ENCODE peak calls at places on chromosomes 4 and X, in six cellular contexts. T, N, U, E, K and H are unnamed samples.

GRCh38 chr4:23942491-23942890 is 52.6 kb upstream of the PPARGC1A start:
- DNase-seq in K (no peak), T (no peak), E (no peak), N (no peak), U (no peak), H (no peak)

GRCh38 chr4:71545168-71545567 is 206.3 kb downstream of the SLC4A4 start:
- DNase-seq in T (no peak), E (no peak), N (no peak), U (no peak), K (no peak), H (no peak)

GRCh38 chrX:110743679-110744340 is 51.8 kb downstream of the CHRDL1 start:
- DNase-seq in U (no peak), K (no peak), T (no peak), N (no peak), E (no peak), H (no peak)

GRCh38 chr4:5784960-5785611 is 74.1 kb downstream of the EVC start:
- DNase-seq in N (no peak), E (no peak), T (no peak), U (no peak), K (peak), H (no peak)

GRCh38 chrX:41449615-41450014 is 2.5 kb downstream of the NYX start:
- DNase-seq in T (peak), U (no peak), N (no peak), E (no peak), K (no peak), H (no peak)

GRCh38 chr4:80266267-80266901 is at the start of gene FGF5:
- DNase-seq in K (peak), E (no peak), T (peak), U (no peak), N (peak), H (peak)

GRCh38 chr4:77776182-77777134 is 42.7 kb downstream of the CNOT6L start:
- DNase-seq in E (no peak), K (no peak), N (no peak), U (no peak), T (no peak), H (peak)

GRCh38 chrX:17922303-17922702 is 61.2 kb upstream of the RAI2 start:
- DNase-seq in T (no peak), N (peak), U (no peak), K (no peak), E (no peak), H (peak)

GRCh38 chr4:41360214-41360910 is 103.6 kb downstream of the UCHL1 start:
- DNase-seq in T (no peak), K (peak), U (no peak), E (no peak), N (peak), H (peak)

GRCh38 chr4:22556411-22556969 is 40.6 kb upstream of the ADGRA3 start:
- DNase-seq in K (no peak), E (no peak), U (no peak), T (no peak), N (no peak), H (no peak)

GRCh38 chrX:7139202-7140081 is 8.1 kb upstream of the STS start:
- DNase-seq in T (no peak), E (no peak), K (no peak), U (no peak), N (no peak), H (no peak)

GRCh38 chr4:113809313-113809712 is 47.8 kb upstream of the CAMK2D start:
- DNase-seq in U (no peak), K (no peak), N (no peak), E (no peak), T (no peak), H (no peak)

GRCh38 chrX:70998402-70999027 is 67.6 kb upstream of the SLC7A3 start:
- DNase-seq in E (peak), T (peak), K (peak), U (no peak), N (no peak), H (no peak)

GRCh38 chr4:90226734-90227133 is 99.5 kb downstream of the CCSER1 start:
- DNase-seq in U (no peak), E (no peak), T (no peak), K (no peak), N (no peak), H (no peak)

GRCh38 chr4:10180927-10181744 is 64.5 kb upstream of the WDR1 start:
- DNase-seq in E (no peak), N (peak), U (no peak), K (no peak), T (peak), H (no peak)

GRCh38 chr4:109015413-109015810 is 252.6 kb upstream of the ETNPPL start:
- DNase-seq in K (no peak), T (no peak), E (no peak), N (no peak), U (no peak), H (no peak)

GRCh38 chrX:9349572-9350259 is 115.1 kb upstream of the TBL1X start:
- DNase-seq in E (no peak), K (no peak), U (no peak), N (no peak), T (no peak), H (peak)

GRCh38 chr4:109548655-109549054 is 11.4 kb upstream of the MCUB start:
- DNase-seq in N (no peak), T (peak), K (no peak), U (no peak), E (no peak), H (no peak)

GRCh38 chrX:41737065-41737464 is 13.1 kb downstream of the GPR82 start:
- DNase-seq in N (peak), E (no peak), K (no peak), T (peak), U (no peak), H (no peak)

GRCh38 chrX:267771-268261 is 13.4 kb upstream of the PLCXD1 start:
- DNase-seq in U (no peak), E (no peak), N (no peak), K (no peak), T (no peak), H (no peak)

GRCh38 chr4:142083264-142083663 is 446.9 kb downstream of the IL15 start:
- DNase-seq in K (no peak), E (no peak), U (no peak), T (no peak), N (no peak), H (no peak)

GRCh38 chr4:145299380-145300076 is 119.1 kb upstream of the OTUD4 start:
- DNase-seq in T (no peak), E (peak), N (no peak), K (no peak), U (peak), H (no peak)

GRCh38 chrX:16671005-16671404 is 21.0 kb downstream of the S100G start:
- DNase-seq in U (no peak), E (peak), N (peak), T (peak), K (no peak), H (peak)

GRCh38 chr4:186021461-186022167 is 47.3 kb upstream of the TLR3 start:
- DNase-seq in K (peak), E (peak), T (no peak), U (no peak), N (no peak), H (peak)

GRCh38 chr4:127124919-127125318 is 507.8 kb upstream of the INTU start:
- DNase-seq in E (peak), N (no peak), K (no peak), T (no peak), U (no peak), H (no peak)

GRCh38 chr4:139184129-139184528 is 7.1 kb upstream of the ELF2 start:
- DNase-seq in N (no peak), E (no peak), T (peak), U (no peak), K (no peak), H (no peak)

DNA sequence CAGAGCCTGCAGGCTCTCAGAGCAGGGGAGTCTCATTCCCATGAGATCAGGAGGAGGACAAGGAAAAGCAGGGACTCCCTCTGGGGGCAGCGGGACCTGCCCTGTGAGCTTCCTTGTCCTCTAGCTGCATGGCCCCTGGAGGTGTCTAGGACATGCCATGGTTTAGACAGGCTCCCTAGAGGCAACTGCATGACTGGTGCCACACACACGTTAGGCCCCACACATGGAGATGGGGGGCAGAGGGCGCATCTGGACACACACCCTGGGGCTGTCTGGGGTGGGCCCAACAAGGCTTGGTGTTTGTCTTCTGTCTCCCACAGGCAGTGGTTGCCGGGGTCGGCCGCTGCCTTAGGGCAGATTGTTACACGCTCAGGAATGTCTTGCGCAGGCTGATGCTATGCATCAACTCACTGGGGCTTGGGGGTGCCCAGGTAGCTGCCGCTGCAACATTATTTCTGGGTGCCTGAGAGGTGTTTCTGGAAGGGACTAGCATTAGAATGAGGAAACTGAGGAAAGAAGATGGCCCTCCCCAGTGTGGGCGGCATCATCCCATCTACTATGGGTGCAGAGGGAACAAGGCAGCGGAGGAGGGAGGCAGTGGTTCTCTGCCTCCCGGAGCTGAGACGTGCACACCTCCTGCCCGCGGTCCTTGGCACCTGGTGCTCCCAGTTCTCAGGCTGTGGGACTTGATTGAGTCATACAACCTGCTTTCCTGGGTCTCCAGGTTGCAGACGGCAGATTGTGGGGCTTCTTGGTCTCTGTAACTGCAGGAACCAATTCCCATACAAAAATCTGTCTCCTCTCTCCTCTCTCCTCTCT is 32.1 kb upstream of the GPR78 start:
- DNase-seq in T (no peak), K (no peak), U (no peak), E (no peak), N (no peak), H (peak)
- TF ChIP-seq GABPA in T (no peak), K (no peak), U (no peak), E (no peak), N (no peak), H (no peak)

GRCh38 chr4:38803833-38804653 is 548 bp downstream of the TLR1 start:
- DNase-seq in E (no peak), T (peak), K (no peak), U (peak), N (no peak), H (no peak)
- TF ChIP-seq GABPA in E (no peak), T (no peak), K (no peak), U (peak), N (no peak), H (no peak)

GRCh38 chrX:23643020-23643419 is 24.3 kb upstream of the PRDX4 start:
- DNase-seq in E (no peak), N (no peak), U (no peak), T (no peak), K (no peak), H (no peak)

GRCh38 chrX:23644744-23645143 is 22.5 kb upstream of the PRDX4 start:
- DNase-seq in K (no peak), N (no peak), E (no peak), T (no peak), U (no peak), H (no peak)
- TF ChIP-seq GABPA in K (no peak), N (no peak), E (no peak), T (no peak), U (no peak), H (no peak)

GRCh38 chr4:159390648-159391047 is 287.8 kb downstream of the RAPGEF2 start:
- DNase-seq in E (peak), U (no peak), N (no peak), K (no peak), T (no peak), H (no peak)
- TF ChIP-seq GABPA in E (no peak), U (no peak), N (no peak), K (no peak), T (no peak), H (no peak)

DNA sequence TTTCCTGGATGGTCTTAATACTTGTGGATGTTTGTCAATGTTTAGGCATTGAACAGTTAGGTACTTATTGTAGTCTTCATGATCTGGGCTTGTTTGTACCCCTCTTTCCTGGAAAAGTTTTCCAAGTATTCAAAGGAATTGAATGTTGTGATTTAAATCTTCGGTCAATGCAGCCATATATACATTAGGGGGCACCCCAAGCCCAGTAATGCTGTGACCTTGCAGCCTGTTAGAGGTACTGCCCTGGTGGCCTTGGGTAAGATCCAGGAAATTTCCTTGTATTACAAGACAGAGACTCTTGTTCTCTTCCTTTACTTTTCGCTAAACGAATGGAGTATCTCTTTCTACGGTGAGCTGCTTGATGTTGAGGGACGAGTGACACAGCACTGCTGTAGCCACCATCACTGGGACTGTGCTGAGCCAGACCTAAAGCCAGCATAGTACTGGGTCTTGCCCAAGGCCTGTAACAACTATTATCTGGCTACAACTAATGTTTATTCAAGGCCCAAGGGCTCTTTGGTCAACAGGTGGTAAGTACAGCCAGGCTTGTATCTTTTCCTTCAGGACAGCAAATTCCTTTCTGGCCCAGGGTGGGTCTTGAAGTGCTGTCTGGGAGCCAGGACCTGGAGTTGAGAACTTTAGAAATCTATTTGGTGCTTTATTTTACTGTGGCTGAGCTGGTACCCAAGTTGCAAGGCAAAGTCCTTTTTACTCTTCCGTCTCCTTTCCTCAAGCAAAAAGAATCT is 118.3 kb upstream of the ATOH1 start:
- DNase-seq in U (peak), N (no peak), E (peak), K (no peak), T (peak), H (peak)
- TF ChIP-seq GABPA in U (no peak), N (no peak), E (no peak), K (no peak), T (no peak), H (no peak)

GRCh38 chr4:118869808-118870342 is 18.8 kb upstream of the SYNPO2 start:
- DNase-seq in T (no peak), E (no peak), K (no peak), N (no peak), U (no peak), H (no peak)

GRCh38 chr4:118867311-118868067 is 21.2 kb upstream of the SYNPO2 start:
- DNase-seq in U (no peak), T (no peak), N (no peak), K (no peak), E (no peak), H (no peak)

GRCh38 chr4:118865091-118865708 is 23.5 kb upstream of the SYNPO2 start:
- DNase-seq in N (no peak), K (no peak), U (no peak), T (peak), E (peak), H (peak)
- TF ChIP-seq GABPA in N (no peak), K (no peak), U (no peak), T (no peak), E (no peak), H (no peak)

GRCh38 chr4:1019726-1020470 is 8.5 kb downstream of the FGFRL1 start:
- DNase-seq in K (no peak), U (no peak), N (peak), E (no peak), T (no peak), H (no peak)
- TF ChIP-seq GABPA in K (no peak), U (no peak), N (no peak), E (no peak), T (no peak), H (no peak)

DNA sequence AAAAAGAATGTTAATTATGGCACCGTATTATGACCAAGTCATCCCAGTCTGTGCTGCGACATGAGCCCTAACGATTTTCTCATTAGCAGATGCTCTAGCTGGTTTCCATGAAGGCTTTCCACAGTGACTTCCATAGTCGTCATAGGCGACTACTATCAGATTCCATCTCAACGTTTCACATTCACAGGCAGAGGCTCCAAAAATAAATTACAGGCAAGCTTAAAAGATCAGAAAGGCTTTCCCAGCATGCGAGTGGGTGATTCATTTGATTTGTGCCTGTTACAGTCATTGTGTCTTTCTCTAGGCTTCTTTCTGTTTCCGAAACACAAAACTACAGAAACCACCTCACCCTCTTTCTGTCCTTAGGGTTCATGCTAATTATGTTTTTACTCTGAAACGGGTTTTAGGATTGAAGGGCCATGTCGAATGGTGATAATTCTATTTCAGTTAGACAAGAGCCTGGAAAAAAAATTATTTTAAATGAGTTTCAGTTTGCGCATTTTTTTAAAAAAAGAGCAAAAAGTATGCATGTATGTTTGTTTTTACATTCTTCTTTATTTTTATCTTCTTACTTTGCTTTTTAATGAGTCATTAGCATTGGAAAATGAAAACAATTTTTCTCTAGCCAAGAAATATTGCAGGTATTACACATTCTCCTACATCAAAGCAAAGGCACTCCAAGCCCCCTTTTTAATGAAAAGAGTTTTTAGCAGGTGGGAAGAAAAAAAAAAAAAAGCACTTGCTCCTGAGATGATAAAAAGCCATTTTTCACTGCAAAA is 43.4 kb downstream of the PALLD start:
- DNase-seq in T (no peak), K (no peak), U (no peak), N (no peak), E (no peak), H (no peak)
- TF ChIP-seq GABPA in T (no peak), K (no peak), U (no peak), N (no peak), E (no peak), H (no peak)

GRCh38 chr4:153571006-153571545 is 104.9 kb downstream of the TMEM131L start:
- DNase-seq in T (no peak), U (no peak), K (no peak), E (no peak), N (no peak), H (no peak)
- TF ChIP-seq GABPA in T (no peak), U (no peak), K (no peak), E (no peak), N (no peak), H (no peak)